ENCODE peak calls at places on chromosomes 6 and 20, in nine cellular contexts. I, A, F, E, T, B, Q, Y and O are unnamed samples.

GRCh38 chr6:71045296-71045695 is 88.4 kb upstream of the B3GAT2 start:
- DNase-seq in I (no peak), A (no peak), F (no peak), E (no peak), T (no peak), B (no peak), Q (no peak), Y (no peak), O (no peak)

GRCh38 chr20:58064411-58065010 is 163.9 kb downstream of the ANKRD60 start:
- DNase-seq in I (no peak), A (no peak), F (no peak), E (no peak), T (no peak), B (peak; percentile 8), Q (no peak), Y (no peak), O (no peak)

GRCh38 chr6:120005292-120005976 is 655.9 kb upstream of the MAN1A1 start:
- DNase-seq in I (no peak), A (no peak), F (no peak), E (no peak), T (no peak), B (no peak), Q (no peak), Y (no peak), O (no peak)

GRCh38 chr20:37534401-37535157 is 6.9 kb upstream of the BLCAP start:
- DNase-seq in I (peak; percentile 90), A (peak; percentile 85), F (peak; percentile 67), E (peak; percentile 34), T (no peak), B (peak; percentile 54), Q (no peak), Y (peak; percentile 87), O (peak; percentile 69)

GRCh38 chr6:33854572-33855030 is 50.8 kb upstream of the MLN start:
- DNase-seq in I (no peak), A (no peak), F (no peak), E (no peak), T (no peak), B (no peak), Q (no peak), Y (peak; percentile 71), O (peak; percentile 55)

GRCh38 chr6:53300656-53301551 is 47.8 kb downstream of the ELOVL5 start:
- DNase-seq in I (peak; percentile 62), A (no peak), F (peak; percentile 29), E (no peak), T (no peak), B (no peak), Q (no peak), Y (no peak), O (no peak)

GRCh38 chr6:127855542-127856159 is 45.2 kb downstream of the THEMIS start:
- DNase-seq in I (peak; percentile 56), A (peak; percentile 10), F (peak; percentile 7), E (no peak), T (no peak), B (no peak), Q (no peak), Y (no peak), O (peak; percentile 17)

GRCh38 chr6:168150551-168151444 is 71.8 kb upstream of the FRMD1 start:
- DNase-seq in I (no peak), A (peak; percentile 31), F (no peak), E (no peak), T (no peak), B (no peak), Q (no peak), Y (peak; percentile 21), O (no peak)

GRCh38 chr20:4896971-4897497 is 104.3 kb downstream of the SLC23A2 start:
- DNase-seq in I (no peak), A (peak; percentile 4), F (no peak), E (no peak), T (no peak), B (peak; percentile 53), Q (no peak), Y (no peak), O (no peak)

GRCh38 chr6:165580139-165580538 is 82.9 kb downstream of the PDE10A start:
- DNase-seq in I (no peak), A (no peak), F (no peak), E (no peak), T (no peak), B (no peak), Q (no peak), Y (no peak), O (no peak)

GRCh38 chr20:18906046-18906445 is 92.5 kb downstream of the SCP2D1 start:
- DNase-seq in I (no peak), A (no peak), F (no peak), E (no peak), T (no peak), B (no peak), Q (no peak), Y (no peak), O (no peak)

GRCh38 chr6:156517090-156517489 is 260.1 kb upstream of the ARID1B start:
- DNase-seq in I (no peak), A (peak; percentile 7), F (no peak), E (no peak), T (no peak), B (no peak), Q (no peak), Y (no peak), O (no peak)

GRCh38 chr6:2866183-2866846 is 24.7 kb upstream of the SERPINB1 start:
- DNase-seq in I (no peak), A (no peak), F (no peak), E (no peak), T (no peak), B (no peak), Q (no peak), Y (no peak), O (no peak)

GRCh38 chr6:105382477-105382876 is 20.4 kb downstream of the PREP start:
- DNase-seq in I (no peak), A (no peak), F (no peak), E (no peak), T (no peak), B (no peak), Q (no peak), Y (no peak), O (no peak)

GRCh38 chr6:34934516-34934915 is 45.5 kb downstream of the ANKS1A start:
- DNase-seq in I (peak; percentile 88), A (peak; percentile 64), F (no peak), E (peak; percentile 86), T (peak; percentile 52), B (no peak), Q (no peak), Y (no peak), O (no peak)

GRCh38 chr6:28996844-28997502 is 8.1 kb downstream of the ZNF311 start:
- DNase-seq in I (no peak), A (no peak), F (no peak), E (no peak), T (no peak), B (no peak), Q (no peak), Y (no peak), O (no peak)

GRCh38 chr6:126170875-126171489 is 168.9 kb upstream of the CENPW start:
- DNase-seq in I (peak; percentile 64), A (peak; percentile 36), F (no peak), E (no peak), T (no peak), B (no peak), Q (no peak), Y (peak; percentile 7), O (peak; percentile 36)

GRCh38 chr6:125406771-125407170 is 105.0 kb upstream of the HDDC2 start:
- DNase-seq in I (no peak), A (no peak), F (no peak), E (no peak), T (no peak), B (no peak), Q (no peak), Y (no peak), O (no peak)

GRCh38 chr6:123759472-123759871 is 44.2 kb upstream of the NKAIN2 start:
- DNase-seq in I (no peak), A (no peak), F (no peak), E (no peak), T (no peak), B (no peak), Q (no peak), Y (no peak), O (no peak)

GRCh38 chr6:7050911-7051779 is 56.6 kb upstream of the RREB1 start:
- DNase-seq in I (peak; percentile 51), A (peak; percentile 65), F (peak; percentile 44), E (peak; percentile 63), T (peak; percentile 90), B (no peak), Q (peak; percentile 48), Y (no peak), O (peak; percentile 56)

GRCh38 chr6:111252451-111252850 is 165.1 kb downstream of the SLC16A10 start:
- DNase-seq in I (no peak), A (no peak), F (no peak), E (no peak), T (no peak), B (no peak), Q (no peak), Y (no peak), O (no peak)

GRCh38 chr20:62898093-62898964 is 28.0 kb downstream of the DIDO1 start:
- DNase-seq in I (no peak), A (no peak), F (no peak), E (no peak), T (peak; percentile 54), B (no peak), Q (no peak), Y (no peak), O (no peak)

GRCh38 chr20:49717693-49718092 is 4.0 kb upstream of the B4GALT5 start:
- DNase-seq in I (no peak), A (peak; percentile 45), F (no peak), E (no peak), T (no peak), B (no peak), Q (no peak), Y (no peak), O (no peak)

GRCh38 chr6:142326539-142326938 is 24.7 kb downstream of the ADGRG6 start:
- DNase-seq in I (peak; percentile 31), A (no peak), F (no peak), E (no peak), T (no peak), B (no peak), Q (no peak), Y (no peak), O (no peak)

GRCh38 chr20:63457737-63458136 is 14.7 kb downstream of the KCNQ2 start:
- DNase-seq in I (no peak), A (peak; percentile 54), F (peak; percentile 58), E (no peak), T (no peak), B (peak; percentile 83), Q (no peak), Y (peak; percentile 83), O (peak; percentile 66)